ENCODE peak calls at places on chromosomes 12 and 14, in ten cellular contexts. O is foreskin fibroblast, E is thoracic aorta, G is small intestine, T is fibroblast of mammary gland, C is adrenal gland, M is neuronal stem cell, P is Peyer's patch, R is epithelial cell of esophagus, Z is fibroblast of the aortic adventitia. A is an unnamed sample.

GRCh38 chr12:13727707-13728147 is 253.7 kb downstream of the GRIN2B start:
- DNase-seq in M (no peak), O (no peak), Z (no peak), G (no peak), P (no peak), R (no peak), E (no peak), C (no peak), T (no peak), A (peak)

GRCh38 chr12:10082057-10082874 is 16.5 kb downstream of the CLEC1A start:
- DNase-seq in M (no peak), E (no peak), C (no peak), T (no peak), R (no peak), G (no peak), P (no peak), O (no peak), Z (no peak), A (no peak)

GRCh38 chr12:11746024-11746771 is 96.7 kb downstream of the ETV6 start:
- DNase-seq in O (no peak), C (no peak), G (no peak), M (no peak), Z (no peak), E (no peak), R (peak), T (peak), P (peak), A (peak)

GRCh38 chr12:84974177-84974815 is 61.7 kb upstream of the SLC6A15 start:
- DNase-seq in Z (no peak), G (no peak), C (no peak), P (no peak), O (peak), R (no peak), E (no peak), M (no peak), T (peak), A (no peak)

GRCh38 chr14:34692348-34692747 is 22.0 kb downstream of the CFL2 start:
- DNase-seq in M (no peak), E (no peak), R (no peak), Z (peak), P (no peak), C (no peak), O (peak), T (peak), G (no peak), A (no peak)

GRCh38 chr14:94036328-94037167 is 10.4 kb downstream of the OTUB2 start:
- DNase-seq in E (no peak), T (peak), P (peak), Z (peak), C (peak), O (peak), R (peak), M (peak), G (peak), A (peak)

GRCh38 chr12:93638095-93638494 is 39.1 kb upstream of the CRADD start:
- DNase-seq in O (peak), T (peak), P (no peak), E (no peak), C (no peak), M (no peak), Z (peak), G (no peak), R (peak), A (no peak)

GRCh38 chr14:99757331-99758070 is 35.7 kb upstream of the EML1 start:
- DNase-seq in E (no peak), Z (peak), M (no peak), G (no peak), C (peak), O (peak), P (no peak), T (peak), R (peak), A (peak)

GRCh38 chr12:21934173-21934572 is 7.1 kb downstream of the ABCC9 start:
- DNase-seq in C (no peak), G (no peak), E (no peak), O (peak), Z (peak), T (peak), R (peak), P (no peak), M (no peak), A (peak)

GRCh38 chr12:103560604-103561101 is 26.4 kb upstream of the STAB2 start:
- DNase-seq in O (peak), R (peak), P (no peak), M (no peak), T (peak), Z (peak), E (no peak), C (no peak), G (no peak), A (peak)

GRCh38 chr12:76515271-76515670 is 44.3 kb downstream of the OSBPL8 start:
- DNase-seq in P (no peak), T (no peak), M (no peak), E (no peak), R (no peak), Z (no peak), G (no peak), O (no peak), C (no peak), A (no peak)

GRCh38 chr14:105353163-105353562 is 38.6 kb downstream of the PACS2 start:
- DNase-seq in R (no peak), Z (no peak), T (no peak), M (no peak), O (no peak), P (no peak), E (no peak), G (no peak), C (no peak), A (no peak)

GRCh38 chr12:32183646-32184045 is 77.0 kb downstream of the BICD1 start:
- DNase-seq in Z (no peak), C (no peak), G (no peak), O (peak), M (no peak), E (no peak), R (no peak), T (no peak), P (no peak), A (no peak)

GRCh38 chr12:109728921-109729836 is 15.6 kb downstream of the FAM222A start:
- DNase-seq in G (no peak), E (no peak), M (no peak), T (no peak), P (no peak), Z (no peak), C (peak), O (peak), R (peak), A (peak)

GRCh38 chr14:95260537-95261440 is 58.9 kb downstream of the CLMN start:
- DNase-seq in E (no peak), C (no peak), P (no peak), Z (no peak), T (peak), O (peak), M (no peak), G (no peak), R (peak), A (peak)

GRCh38 chr14:65476290-65476941 is 63.9 kb downstream of the FUT8 start:
- DNase-seq in O (no peak), E (no peak), P (no peak), M (no peak), R (no peak), C (no peak), T (no peak), G (no peak), Z (peak), A (no peak)

GRCh38 chr12:91974541-91974940 is 171.1 kb downstream of the BTG1 start:
- DNase-seq in T (peak), G (no peak), E (no peak), M (no peak), R (no peak), P (no peak), O (peak), Z (no peak), C (no peak), A (no peak)

GRCh38 chr12:101115326-101115725 is 94.7 kb downstream of the SLC5A8 start:
- DNase-seq in E (no peak), T (no peak), M (no peak), P (no peak), O (no peak), C (no peak), G (no peak), R (no peak), Z (no peak), A (no peak)

GRCh38 chr12:90396556-90396955 is 558.4 kb downstream of the CCER1 start:
- DNase-seq in M (no peak), O (no peak), R (no peak), Z (no peak), P (no peak), E (no peak), T (no peak), C (no peak), G (no peak), A (no peak)

GRCh38 chr12:42296503-42297109 is 29.3 kb downstream of the ZCRB1 start:
- DNase-seq in T (peak), E (no peak), P (no peak), Z (peak), G (peak), R (peak), O (peak), M (no peak), C (no peak), A (no peak)

GRCh38 chr14:104442107-104442551 is 137.4 kb upstream of the C14orf180 start:
- DNase-seq in Z (no peak), P (no peak), E (no peak), T (no peak), C (no peak), M (no peak), G (no peak), O (no peak), R (no peak), A (no peak)

GRCh38 chr14:90087433-90087832 is 25.6 kb downstream of the KCNK13 start:
- DNase-seq in P (no peak), G (peak), Z (peak), R (peak), M (no peak), E (peak), O (peak), C (peak), T (peak), A (peak)

GRCh38 chr12:56724660-56724988 is 475 bp downstream of the NACA start:
- DNase-seq in E (no peak), P (peak), R (no peak), C (peak), M (peak), T (no peak), O (no peak), Z (no peak), G (peak), A (peak)

GRCh38 chr14:50028458-50028857 is 87.9 kb downstream of the VCPKMT start:
- DNase-seq in R (no peak), O (no peak), T (no peak), P (no peak), Z (no peak), M (no peak), C (no peak), G (no peak), E (no peak), A (no peak)

GRCh38 chr14:33323979-33324378 is 385.3 kb downstream of the NPAS3 start:
- DNase-seq in G (no peak), Z (no peak), M (no peak), E (no peak), R (no peak), P (no peak), O (no peak), C (no peak), T (no peak), A (no peak)

GRCh38 chr14:61347771-61348443 is 26.5 kb downstream of the PRKCH start:
- DNase-seq in E (no peak), O (no peak), M (no peak), P (no peak), G (no peak), Z (no peak), R (no peak), C (no peak), T (no peak), A (no peak)

GRCh38 chr14:52355016-52355430 is 40.9 kb downstream of the PTGER2 start:
- DNase-seq in R (peak), M (no peak), T (peak), G (no peak), Z (peak), O (peak), C (no peak), P (no peak), E (no peak), A (peak)

GRCh38 chr12:124304314-124304790 is 9.5 kb downstream of the RFLNA start:
- DNase-seq in T (no peak), G (no peak), O (no peak), M (no peak), R (no peak), Z (no peak), P (no peak), C (no peak), E (no peak), A (no peak)

GRCh38 chr12:32025906-32026305 is 66.7 kb downstream of the RESF1 start:
- DNase-seq in P (peak), T (no peak), C (no peak), Z (no peak), R (no peak), G (peak), M (no peak), O (no peak), E (no peak), A (no peak)

GRCh38 chr12:77847665-77848431 is 17.2 kb downstream of the NAV3 start:
- DNase-seq in Z (peak), T (peak), R (peak), M (no peak), E (no peak), O (peak), G (no peak), P (no peak), C (no peak), A (peak)

GRCh38 chr14:92135269-92135668 is 13.5 kb downstream of the CPSF2 start:
- DNase-seq in P (no peak), E (no peak), R (peak), Z (peak), M (no peak), O (peak), G (peak), T (peak), C (no peak), A (peak)

GRCh38 chr12:12903642-12904609 is 12.6 kb downstream of the GPRC5A start:
- DNase-seq in O (no peak), R (peak), E (no peak), P (no peak), C (no peak), T (no peak), Z (no peak), G (peak), M (no peak), A (peak)

GRCh38 chr14:68397371-68397779 is 395.5 kb downstream of the ZFP36L1 start:
- DNase-seq in C (peak), P (peak), M (no peak), T (no peak), E (no peak), Z (no peak), R (peak), G (peak), O (no peak), A (no peak)

GRCh38 chr12:109680521-109681030 is 33.0 kb upstream of the FAM222A start:
- DNase-seq in M (no peak), G (peak), Z (no peak), O (no peak), P (no peak), T (no peak), R (no peak), C (no peak), E (no peak), A (no peak)

GRCh38 chr14:61860294-61860918 is 98.2 kb downstream of the SNAPC1 start:
- DNase-seq in O (peak), M (peak), T (peak), C (peak), P (peak), G (peak), E (no peak), Z (peak), R (peak), A (peak)

GRCh38 chr14:67199016-67199415 is 9.8 kb downstream of the GARIN2 start:
- DNase-seq in M (no peak), E (no peak), O (peak), R (no peak), P (no peak), T (no peak), Z (no peak), C (no peak), G (no peak), A (no peak)

GRCh38 chr12:67222302-67222701 is 46.9 kb upstream of the CAND1 start:
- DNase-seq in P (no peak), G (peak), R (peak), Z (peak), C (no peak), E (no peak), T (peak), O (peak), M (no peak), A (peak)

GRCh38 chr14:52551696-52552062 is 626 bp downstream of the TXNDC16 start:
- DNase-seq in O (peak), Z (peak), G (peak), E (no peak), M (peak), P (peak), C (no peak), T (peak), R (peak), A (peak)

GRCh38 chr12:108792361-108793292 is 61.3 kb upstream of the CORO1C start:
- DNase-seq in C (no peak), P (no peak), E (no peak), G (no peak), O (no peak), Z (no peak), R (no peak), T (no peak), M (no peak), A (no peak)

GRCh38 chr12:53233671-53234091 is 1.7 kb upstream of the RARG start:
- DNase-seq in P (no peak), M (no peak), O (peak), R (no peak), Z (peak), G (no peak), T (peak), E (no peak), C (no peak), A (no peak)

GRCh38 chr12:53230971-53231858 is 794 bp downstream of the RARG start:
- DNase-seq in C (no peak), E (no peak), G (no peak), P (no peak), T (no peak), R (no peak), O (peak), M (no peak), Z (no peak), A (no peak)

GRCh38 chr12:53231859-53232640 is at the start of gene RARG:
- DNase-seq in G (no peak), P (peak), R (peak), C (peak), O (peak), M (no peak), T (peak), Z (peak), E (peak), A (peak)

GRCh38 chr12:53234236-53234635 is 2.2 kb upstream of the RARG start:
- DNase-seq in Z (no peak), G (no peak), O (peak), M (no peak), T (no peak), P (no peak), C (no peak), E (no peak), R (no peak), A (no peak)

GRCh38 chr12:53232641-53233538 is 881 bp upstream of the RARG start:
- DNase-seq in P (no peak), T (peak), G (peak), C (peak), O (peak), Z (peak), R (peak), M (no peak), E (no peak), A (peak)
- H3K4me3 ChIP-seq in P (peak), T (peak), G (no peak), C (no peak), O (peak), Z (peak), R (peak), M (peak), E (peak), A (peak)

GRCh38 chr12:39047539-39048078 is 142.2 kb upstream of the CPNE8 start:
- DNase-seq in M (no peak), P (no peak), E (no peak), R (no peak), C (no peak), Z (no peak), G (no peak), T (no peak), O (no peak), A (no peak)

GRCh38 chr12:39044754-39045153 is 139.4 kb upstream of the CPNE8 start:
- DNase-seq in T (no peak), Z (no peak), E (no peak), P (no peak), O (no peak), R (no peak), C (no peak), G (no peak), M (no peak), A (no peak)

GRCh38 chr12:39048395-39048794 is 143.0 kb upstream of the CPNE8 start:
- DNase-seq in M (no peak), G (no peak), P (no peak), C (no peak), O (no peak), E (no peak), T (no peak), R (no peak), Z (no peak), A (no peak)

GRCh38 chr12:39043425-39043824 is 138.0 kb upstream of the CPNE8 start:
- DNase-seq in C (no peak), P (no peak), G (no peak), E (no peak), O (no peak), T (no peak), R (no peak), Z (no peak), M (no peak), A (no peak)
- H3K4me3 ChIP-seq in C (no peak), P (no peak), G (no peak), E (no peak), O (no peak), T (no peak), R (no peak), Z (no peak), M (no peak), A (no peak)

DNA sequence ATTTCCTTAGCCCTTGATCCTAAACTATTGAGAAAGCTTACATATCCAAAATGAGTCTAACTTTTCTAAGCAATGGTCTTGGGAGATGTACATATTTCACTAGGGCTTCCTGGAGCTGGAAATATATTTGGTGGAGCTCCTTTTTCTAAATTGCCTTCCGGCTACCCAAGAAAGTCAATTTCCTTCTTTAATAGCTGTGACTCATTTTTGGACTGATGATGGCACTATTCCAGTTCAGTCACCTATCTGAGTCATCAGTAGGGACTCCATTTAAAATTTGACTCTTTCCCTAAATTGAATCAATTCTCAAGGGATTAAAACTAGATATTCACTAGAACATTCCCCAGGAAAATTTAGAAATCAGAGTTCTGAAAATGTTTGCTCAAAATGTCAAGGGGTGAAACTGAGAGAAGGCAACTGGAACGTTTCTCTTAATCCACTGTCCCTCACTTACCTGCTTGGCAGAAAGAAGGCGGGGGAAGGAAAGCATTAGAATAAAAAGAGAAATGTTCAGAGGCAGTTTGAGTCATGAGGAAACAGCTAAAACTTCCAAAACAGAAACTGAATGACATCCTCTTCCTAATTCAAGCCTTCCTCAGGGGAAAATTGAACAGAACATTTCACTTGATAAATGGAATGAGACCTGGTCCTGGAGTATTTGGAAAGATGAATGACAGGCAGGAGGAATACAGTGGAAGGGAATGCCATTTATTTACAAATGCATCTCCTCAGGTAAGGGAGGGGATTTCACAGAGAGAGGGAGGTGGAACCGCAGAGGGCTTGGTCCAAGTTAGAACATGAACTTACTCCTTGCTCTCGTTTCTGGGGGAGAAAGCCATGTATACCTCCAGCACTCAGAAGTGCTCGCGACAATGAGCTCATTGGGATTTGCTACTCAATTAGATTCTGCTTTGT is 91.2 kb downstream of the RGS6 start:
- DNase-seq in R (peak), C (no peak), P (no peak), M (no peak), T (peak), O (no peak), G (no peak), Z (no peak), E (no peak), A (peak)
- H3K4me3 ChIP-seq in R (no peak), C (no peak), P (no peak), M (no peak), T (no peak), O (no peak), G (no peak), Z (no peak), E (no peak), A (no peak)

DNA sequence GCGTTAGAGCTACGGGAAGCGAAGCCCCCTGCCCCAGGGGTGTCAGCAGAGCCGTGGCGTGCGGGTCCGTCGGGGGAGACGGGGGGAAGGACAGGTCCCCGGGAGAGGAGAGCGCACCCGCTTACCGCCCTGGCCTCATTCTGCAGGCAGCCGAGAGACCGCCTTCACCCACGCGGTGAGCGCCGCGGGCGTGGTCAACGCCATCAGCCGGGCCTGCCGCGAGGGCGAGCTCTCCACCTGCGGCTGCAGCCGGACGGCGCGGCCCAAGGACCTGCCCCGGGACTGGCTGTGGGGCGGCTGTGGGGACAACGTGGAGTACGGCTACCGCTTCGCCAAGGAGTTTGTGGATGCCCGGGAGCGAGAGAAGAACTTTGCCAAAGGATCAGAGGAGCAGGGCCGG is 10.5 kb downstream of the WNT5B start:
- DNase-seq in M (no peak), P (no peak), C (no peak), O (no peak), T (no peak), E (no peak), Z (no peak), G (no peak), R (no peak), A (no peak)
- H3K4me3 ChIP-seq in M (no peak), P (no peak), C (no peak), O (no peak), T (no peak), E (no peak), Z (no peak), G (no peak), R (no peak), A (peak)

A was measured in bronchial epithelial cell.